ENCODE peak calls at places on chromosomes 5 and 9, in seven cellular contexts. M is H1, F is K562, N is HepG2, A is HCT116, O is GM12878, W is SK-N-SH. Z is an unnamed sample. For H3K36me3, the result is how much of the 10 kb centered on the place peaks cover.

GRCh38 chr5:55694152-55694830 is 17.8 kb downstream of the SLC38A9 start:
- DNase-seq in M (no peak), F (no peak), N (peak), A (peak), O (no peak), W (peak), Z (no peak)

GRCh38 chr9:4680750-4681149 is 1.4 kb downstream of the CDC37L1 start:
- DNase-seq in M (no peak), F (no peak), N (peak), A (no peak), O (no peak), W (no peak), Z (no peak)

GRCh38 chr5:9519537-9519936 is 26.3 kb downstream of the SEMA5A start:
- DNase-seq in M (no peak), F (no peak), N (no peak), A (no peak), O (no peak), W (no peak), Z (no peak)

GRCh38 chr9:20558609-20559016 is 63.7 kb downstream of the MLLT3 start:
- DNase-seq in M (no peak), F (no peak), N (no peak), A (no peak), O (no peak), W (no peak), Z (no peak)

GRCh38 chr9:38293022-38293421 is 99.5 kb upstream of the ALDH1B1 start:
- DNase-seq in M (no peak), F (no peak), N (no peak), A (no peak), O (no peak), W (no peak), Z (no peak)

GRCh38 chr9:70455993-70456704 is 41.7 kb upstream of the KLF9 start:
- DNase-seq in M (no peak), F (no peak), N (no peak), A (no peak), O (no peak), W (no peak), Z (no peak)

GRCh38 chr5:52769061-52769460 is 18.7 kb upstream of the ITGA1 start:
- DNase-seq in M (no peak), F (no peak), N (no peak), A (no peak), O (no peak), W (no peak), Z (no peak)

GRCh38 chr9:128006360-128007024 is 25.7 kb upstream of the EEIG1 start:
- DNase-seq in M (no peak), F (no peak), N (no peak), A (no peak), O (no peak), W (no peak), Z (no peak)

GRCh38 chr9:106869028-106869427 is 6.1 kb downstream of the ZNF462 start:
- DNase-seq in M (no peak), F (no peak), N (no peak), A (no peak), O (no peak), W (no peak), Z (no peak)

GRCh38 chr5:140041492-140042421 is 1.3 kb downstream of the NRG2 start:
- DNase-seq in M (peak), F (no peak), N (no peak), A (no peak), O (peak), W (peak), Z (no peak)

GRCh38 chr9:70614786-70615565 is 200.5 kb upstream of the KLF9 start:
- DNase-seq in M (no peak), F (no peak), N (no peak), A (no peak), O (no peak), W (no peak), Z (no peak)

GRCh38 chr9:38415846-38416245 is 8.4 kb downstream of the IGFBPL1 start:
- DNase-seq in M (no peak), F (no peak), N (no peak), A (no peak), O (no peak), W (no peak), Z (no peak)

GRCh38 chr9:111582888-111583287 is 16.6 kb downstream of the PTGR1 start:
- DNase-seq in M (no peak), F (no peak), N (no peak), A (no peak), O (no peak), W (no peak), Z (no peak)

DNA sequence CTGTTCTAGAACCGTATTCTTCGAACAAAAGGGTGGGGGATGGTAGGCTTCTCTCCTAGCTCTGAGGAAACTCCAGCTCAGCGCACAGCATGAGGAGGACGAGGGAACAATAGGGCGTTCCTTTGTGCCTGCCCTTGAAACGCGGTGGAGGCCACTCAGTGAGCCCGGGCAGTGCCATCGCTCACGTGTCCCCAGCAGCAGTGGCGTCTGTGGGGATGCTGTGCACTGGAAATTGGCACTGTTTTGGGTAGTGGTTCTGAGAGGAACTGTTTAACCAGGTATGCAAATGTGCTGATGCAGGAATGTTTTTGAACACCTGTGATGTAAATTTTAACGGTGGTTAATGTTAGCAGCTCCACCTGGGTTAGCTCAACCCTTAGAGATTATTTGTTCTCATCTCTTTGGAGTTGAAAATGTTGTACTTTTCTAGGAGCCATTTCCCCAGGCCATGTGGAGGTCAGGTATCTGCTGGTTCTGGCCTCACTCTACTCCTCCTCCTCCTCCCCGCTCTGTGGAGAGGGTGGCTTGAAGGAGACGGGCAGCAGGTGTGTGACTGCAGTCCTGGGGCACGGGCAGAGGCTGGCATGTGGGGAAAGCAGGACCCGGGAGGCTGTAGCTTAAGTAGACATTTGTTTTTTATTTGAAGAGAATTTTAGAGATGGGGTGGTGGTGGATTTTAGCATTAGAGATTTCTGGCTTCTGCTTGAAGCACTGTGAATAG is 48.3 kb downstream of the EHMT1 start:
- DNase-seq in M (peak), F (no peak), N (no peak), A (no peak), O (no peak), W (no peak), Z (peak)
- TF ChIP-seq YY1 in M (peak), F (no peak), N (no peak), A (no peak), O (no peak), W (no peak), Z (no peak)

GRCh38 chr5:149407331-149408251 is 28.5 kb upstream of the IL17B start:
- DNase-seq in M (no peak), F (no peak), N (no peak), A (no peak), O (no peak), W (no peak), Z (no peak)
- H3K4me3 ChIP-seq in M (no peak), F (no peak), N (no peak), A (no peak), O (no peak), W (peak), Z (no peak)

DNA sequence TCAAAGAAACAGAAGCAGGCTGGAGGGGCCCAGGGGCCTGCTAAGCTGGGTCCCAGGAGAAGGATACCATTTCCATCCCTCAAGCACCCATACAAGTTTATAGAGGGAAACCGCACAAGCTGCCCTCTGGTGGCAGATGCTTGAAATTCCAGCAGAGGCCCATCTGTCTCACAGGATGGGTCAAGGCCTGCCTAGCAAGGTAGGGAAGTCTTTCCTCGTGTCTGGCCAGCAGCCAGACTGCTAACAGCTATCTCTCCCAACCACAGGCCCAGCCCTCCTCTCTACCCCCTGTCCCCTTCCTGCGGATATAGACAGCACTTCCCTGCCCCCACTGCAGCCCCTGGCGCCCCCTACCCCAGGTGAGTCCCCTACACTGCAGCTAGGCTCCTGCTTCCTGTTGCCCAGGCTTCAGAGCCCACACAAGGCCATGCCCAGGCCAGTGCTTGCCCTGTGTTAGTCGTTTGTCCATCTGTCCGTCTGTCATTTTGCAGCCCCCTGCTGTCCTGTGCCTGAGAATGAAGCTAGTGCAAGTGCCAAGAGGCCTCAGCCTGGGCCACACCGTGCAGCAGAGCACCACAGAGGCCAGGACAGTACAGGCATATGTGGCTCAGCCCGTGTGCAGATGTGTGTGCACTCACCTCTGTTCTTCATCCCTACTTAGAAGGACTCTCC is 26.2 kb downstream of the TCF7 start:
- DNase-seq in M (peak), F (peak), N (peak), A (peak), O (no peak), W (peak), Z (peak)
- H3K36me3 ChIP-seq in M (under half), F (half or more), N (under half), A (under half), O (under half), W (half or more), Z (half or more)

GRCh38 chr5:155148694-155149093 is 135.1 kb downstream of the KIF4B start:
- DNase-seq in M (no peak), F (no peak), N (no peak), A (no peak), O (no peak), W (no peak), Z (no peak)

GRCh38 chr5:155150012-155150411 is 136.5 kb downstream of the KIF4B start:
- DNase-seq in M (no peak), F (no peak), N (no peak), A (no peak), O (no peak), W (no peak), Z (no peak)

GRCh38 chr5:155144956-155145355 is 131.4 kb downstream of the KIF4B start:
- DNase-seq in M (no peak), F (no peak), N (no peak), A (no peak), O (no peak), W (no peak), Z (no peak)

GRCh38 chr5:155147222-155147621 is 133.7 kb downstream of the KIF4B start:
- DNase-seq in M (no peak), F (peak), N (no peak), A (no peak), O (no peak), W (peak), Z (no peak)
- TF ChIP-seq YY1 in M (no peak), F (no peak), N (no peak), A (no peak), O (no peak), W (no peak), Z (no peak)

DNA sequence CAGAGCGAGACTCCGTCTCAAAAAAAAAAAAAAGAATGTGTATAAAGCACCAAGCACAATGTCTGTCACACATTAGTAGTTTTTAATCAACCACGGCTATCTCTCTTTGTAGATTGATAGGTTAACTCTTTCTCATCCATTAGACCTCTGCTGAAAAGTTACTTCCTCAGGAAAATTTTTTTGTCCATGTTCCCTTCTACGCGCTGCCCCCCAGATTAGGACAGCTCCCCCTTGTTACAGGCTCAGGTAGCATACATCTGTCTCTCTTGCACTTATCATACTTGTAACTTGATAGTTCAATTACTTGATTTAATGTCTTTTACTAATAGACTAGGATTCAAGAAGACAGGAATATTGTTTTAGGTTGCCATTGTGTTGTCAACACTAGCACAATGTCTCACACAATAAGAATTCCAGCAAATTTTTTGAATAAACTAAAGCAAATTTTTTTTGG is 1.5 kb downstream of the SPDL1 start:
- DNase-seq in M (no peak), F (peak), N (no peak), A (no peak), O (no peak), W (peak), Z (no peak)
- H3K4me3 ChIP-seq in M (peak), F (peak), N (no peak), A (peak), O (peak), W (peak), Z (no peak)